ENCODE peak calls at places on chromosome 20, in nine cellular contexts. Q, E, H, N, K, T, L, M and F are unnamed samples.
A peak's percentile ranks its signal among the peaks of the same experiment; 100 is the strongest.

GRCh38 chr20:14264869-14265268 is 72.5 kb downstream of the FLRT3 start:
- DNase-seq in M (no peak), L (no peak), N (peak; percentile 6), T (peak; percentile 14), K (no peak), H (no peak), Q (no peak), E (no peak), F (no peak)

GRCh38 chr20:20561841-20562240 is 150.6 kb downstream of the RALGAPA2 start:
- DNase-seq in N (no peak), T (no peak), H (no peak), E (no peak), L (no peak), M (no peak), K (no peak), Q (no peak), F (no peak)

GRCh38 chr20:16548073-16548672 is 25.1 kb downstream of the KIF16B start:
- DNase-seq in T (no peak), N (no peak), E (no peak), L (no peak), H (no peak), K (no peak), Q (no peak), M (no peak), F (no peak)

GRCh38 chr20:63911171-63911570 is 16.2 kb downstream of the DNAJC5 start:
- DNase-seq in L (peak; percentile 87), K (no peak), E (peak; percentile 68), N (peak; percentile 95), M (no peak), T (peak; percentile 97), Q (no peak), H (no peak), F (no peak)

GRCh38 chr20:31720486-31721407 is 1.9 kb downstream of the BCL2L1 start:
- DNase-seq in K (no peak), M (no peak), L (no peak), H (no peak), E (peak; percentile 59), T (no peak), Q (no peak), N (peak; percentile 84), F (no peak)

GRCh38 chr20:35625584-35626385 is 10.2 kb downstream of the SPAG4 start:
- DNase-seq in Q (no peak), K (no peak), M (no peak), E (no peak), T (no peak), L (no peak), N (no peak), H (no peak), F (no peak)

GRCh38 chr20:18380908-18381529 is 85.8 kb downstream of the DZANK1 start:
- DNase-seq in K (no peak), N (no peak), Q (no peak), E (no peak), T (no peak), L (no peak), H (no peak), M (no peak), F (no peak)

GRCh38 chr20:31472395-31473330 is 2.3 kb downstream of the DEFB124 start:
- DNase-seq in E (no peak), K (no peak), T (no peak), M (no peak), L (no peak), N (no peak), H (no peak), Q (no peak), F (no peak)

GRCh38 chr20:535958-536357 is 7.6 kb downstream of the CSNK2A1 start:
- DNase-seq in N (peak; percentile 93), K (no peak), E (no peak), L (no peak), Q (no peak), H (no peak), T (peak; percentile 27), M (no peak), F (no peak)

GRCh38 chr20:25538838-25539665 is 46.3 kb downstream of the NINL start:
- DNase-seq in E (no peak), H (no peak), N (no peak), T (no peak), K (no peak), Q (no peak), L (no peak), M (no peak), F (no peak)

GRCh38 chr20:11797161-11797560 is 120.5 kb upstream of the BTBD3 start:
- DNase-seq in T (no peak), E (no peak), L (no peak), H (no peak), M (no peak), Q (no peak), N (no peak), K (no peak), F (no peak)

GRCh38 chr20:5586720-5587119 is 163.5 kb upstream of the SHLD1 start:
- DNase-seq in L (no peak), E (no peak), M (no peak), K (no peak), T (no peak), Q (no peak), N (no peak), H (no peak), F (no peak)

GRCh38 chr20:4876731-4877130 is 124.6 kb downstream of the SLC23A2 start:
- DNase-seq in N (no peak), T (no peak), L (no peak), M (peak; percentile 59), E (no peak), Q (no peak), K (no peak), H (no peak), F (no peak)

GRCh38 chr20:38534756-38535155 is 46.2 kb upstream of the ADIG start:
- DNase-seq in M (no peak), T (no peak), H (no peak), Q (no peak), K (no peak), L (no peak), E (no peak), N (no peak), F (no peak)